ENCODE peak calls at places on chromosome 18, in six cellular contexts. V is sigmoid colon, R is transverse colon, G is IMR-90, J is A549, K is stomach. P is an unnamed sample.

GRCh38 chr18:24176727-24177416 is 38.0 kb downstream of the CABYR start:
- DNase-seq in R (peak; percentile 71), V (peak; percentile 83), J (peak; percentile 55), G (peak; percentile 56), K (peak; percentile 63), P (peak; percentile 53)

GRCh38 chr18:25076980-25077780 is 274.8 kb downstream of the ZNF521 start:
- DNase-seq in R (no peak), J (no peak), V (no peak), K (no peak), G (no peak), P (no peak)

GRCh38 chr18:70121842-70122241 is 83.6 kb downstream of the RTTN start:
- DNase-seq in R (no peak), K (no peak), J (no peak), G (no peak), V (no peak), P (no peak)

GRCh38 chr18:14925281-14925709 is 177.3 kb downstream of the ANKRD30B start:
- DNase-seq in V (no peak), J (no peak), R (no peak), G (no peak), K (no peak), P (no peak)

GRCh38 chr18:10660485-10660884 is 134.7 kb downstream of the NAPG start:
- DNase-seq in J (no peak), R (no peak), G (peak; percentile 58), K (no peak), V (no peak), P (peak; percentile 16)

GRCh38 chr18:44181951-44182350 is 498.7 kb upstream of the SETBP1 start:
- DNase-seq in G (no peak), V (no peak), K (no peak), R (no peak), J (no peak), P (no peak)

GRCh38 chr18:75915941-75916640 is 488.6 kb upstream of the SMIM21 start:
- DNase-seq in V (no peak), J (no peak), R (no peak), G (no peak), K (no peak), P (no peak)

GRCh38 chr18:60549338-60549960 is 176.9 kb upstream of the MC4R start:
- DNase-seq in K (no peak), R (no peak), J (peak; percentile 58), V (no peak), G (peak; percentile 78), P (no peak)

GRCh38 chr18:10590412-10590811 is 64.6 kb downstream of the NAPG start:
- DNase-seq in V (no peak), K (no peak), R (no peak), J (no peak), G (no peak), P (no peak)

GRCh38 chr18:67010916-67011315 is 407.0 kb upstream of the CDH19 start:
- DNase-seq in R (no peak), V (no peak), J (peak; percentile 1), G (no peak), K (no peak), P (no peak)

GRCh38 chr18:33706391-33706790 is 128.4 kb downstream of the ASXL3 start:
- DNase-seq in J (no peak), G (peak; percentile 11), K (no peak), V (no peak), R (no peak), P (no peak)

GRCh38 chr18:61580061-61580460 is 246.8 kb downstream of the CDH20 start:
- DNase-seq in V (no peak), G (no peak), J (no peak), R (no peak), K (no peak), P (no peak)

GRCh38 chr18:61892683-61893303 is at the start of gene RNF152:
- DNase-seq in R (peak; percentile 32), G (peak; percentile 25), V (peak; percentile 75), J (no peak), K (peak; percentile 40), P (no peak)

GRCh38 chr18:39871976-39872375 is 2083.1 kb upstream of the PIK3C3 start:
- DNase-seq in K (no peak), R (no peak), G (no peak), V (no peak), J (no peak), P (no peak)

GRCh38 chr18:50393802-50394201 is 19.0 kb downstream of the SKA1 start:
- DNase-seq in R (no peak), G (no peak), J (no peak), K (no peak), V (no peak), P (no peak)

GRCh38 chr18:28459587-28459986 is 282.7 kb upstream of the CDH2 start:
- DNase-seq in V (no peak), R (no peak), G (no peak), J (peak; percentile 0), K (no peak), P (no peak)

GRCh38 chr18:59957957-59958356 is 58.2 kb downstream of the PMAIP1 start:
- DNase-seq in G (peak; percentile 83), J (peak; percentile 5), K (peak; percentile 71), V (no peak), R (peak; percentile 47), P (no peak)

GRCh38 chr18:66867653-66868052 is 263.8 kb upstream of the CDH19 start:
- DNase-seq in R (no peak), G (no peak), K (no peak), V (no peak), J (no peak), P (no peak)

GRCh38 chr18:62131305-62131909 is 55.4 kb downstream of the PIGN start:
- DNase-seq in V (peak; percentile 69), R (peak; percentile 52), G (peak; percentile 76), K (peak; percentile 51), J (peak; percentile 50), P (peak; percentile 13)

GRCh38 chr18:75176849-75177248 is 32.1 kb downstream of the PTGR3 start:
- DNase-seq in V (no peak), J (no peak), G (no peak), R (no peak), K (no peak), P (no peak)

GRCh38 chr18:34783485-34783884 is 73.4 kb downstream of the DTNA start:
- DNase-seq in K (no peak), R (no peak), J (no peak), G (peak; percentile 68), V (no peak), P (no peak)

GRCh38 chr18:46920067-46920466 is 2.7 kb downstream of the KATNAL2 start:
- DNase-seq in V (no peak), J (no peak), K (peak; percentile 32), G (no peak), R (no peak), P (no peak)

GRCh38 chr18:50518787-50519520 is 40.9 kb upstream of the MAPK4 start:
- DNase-seq in V (no peak), J (no peak), K (no peak), G (no peak), R (no peak), P (no peak)

GRCh38 chr18:32958746-32959145 is 185.9 kb upstream of the KLHL14 start:
- DNase-seq in R (no peak), V (no peak), J (no peak), K (no peak), G (no peak), P (no peak)

GRCh38 chr18:59566507-59566906 is 130.7 kb downstream of the CCBE1 start:
- DNase-seq in V (no peak), R (no peak), G (peak; percentile 82), K (no peak), J (no peak), P (no peak)

GRCh38 chr18:65523461-65523860 is 227.4 kb upstream of the CDH7 start:
- DNase-seq in R (no peak), G (no peak), K (no peak), V (no peak), J (no peak), P (no peak)

GRCh38 chr18:43129946-43130523 is 14.6 kb upstream of the RIT2 start:
- DNase-seq in R (no peak), J (no peak), K (no peak), V (no peak), G (no peak), P (no peak)

DNA sequence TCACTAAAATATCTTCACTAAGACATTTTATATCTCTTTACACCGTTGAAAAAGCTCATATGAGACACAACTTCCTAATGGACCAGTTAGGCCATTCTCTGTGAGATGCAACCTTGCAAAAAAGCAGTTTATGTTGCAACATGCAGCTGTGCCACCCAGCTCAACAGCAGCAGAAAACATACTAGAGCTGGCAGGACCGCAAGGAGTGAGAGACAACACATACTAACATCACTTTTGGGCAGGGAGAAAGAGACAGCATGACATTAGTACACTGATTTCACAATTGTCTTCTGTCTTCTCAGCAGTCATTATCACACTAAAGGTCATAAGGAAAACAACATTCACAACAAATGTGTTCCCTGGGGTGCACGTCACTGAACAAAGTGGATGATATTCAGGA is 122.9 kb downstream of the EPB41L3 start:
- DNase-seq in R (no peak), V (no peak), J (no peak), K (no peak), G (no peak), P (no peak)
- TF ChIP-seq POLR2A in R (no peak), V (no peak), J (no peak), K (no peak), G (no peak), P (no peak)

GRCh38 chr18:8998481-8999217 is 103.8 kb upstream of the NDUFV2 start:
- DNase-seq in G (peak; percentile 55), K (no peak), V (no peak), J (no peak), R (no peak), P (no peak)
- H3K27ac ChIP-seq in G (peak overlapping the region; percentile 33), K (no peak overlapping the region), V (peak overlapping the region; percentile 76), J (peak overlapping the region; percentile 18), R (peak overlapping the region; percentile 29), P (no peak overlapping the region)

DNA sequence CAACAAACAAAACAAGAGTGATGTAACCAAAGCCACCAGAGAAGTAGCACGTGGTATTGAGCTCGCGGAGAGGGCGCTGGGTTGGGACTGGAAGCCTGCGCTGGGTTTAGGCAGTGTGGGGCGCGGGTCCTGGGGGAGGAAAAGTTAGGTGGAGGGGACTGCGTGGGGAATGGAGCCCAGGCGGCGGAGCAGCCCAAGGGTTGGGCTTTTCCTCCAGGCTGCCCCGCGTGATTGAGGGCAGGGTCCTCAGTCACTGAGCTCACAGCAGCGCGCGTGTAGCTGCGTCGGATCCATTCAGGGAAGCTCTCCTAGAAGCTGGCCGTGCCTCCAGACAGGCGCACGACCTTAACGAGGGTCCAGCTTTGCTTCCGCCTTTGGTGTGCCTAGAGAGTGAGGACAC is 357.4 kb downstream of the GALR1 start:
- DNase-seq in V (no peak), G (no peak), J (no peak), R (no peak), K (no peak), P (no peak)
- TF ChIP-seq POLR2A in V (no peak), G (no peak), J (no peak), R (no peak), K (no peak), P (no peak)

GRCh38 chr18:58536534-58537271 is 92.2 kb downstream of the ALPK2 start:
- DNase-seq in V (no peak), K (no peak), J (no peak), R (peak; percentile 31), G (no peak), P (no peak)
- H3K27ac ChIP-seq in V (no peak overlapping the region), K (no peak overlapping the region), J (no peak overlapping the region), R (no peak overlapping the region), G (no peak overlapping the region), P (no peak overlapping the region)

GRCh38 chr18:12271376-12272235 is 17.4 kb downstream of the CIDEA start:
- DNase-seq in J (peak; percentile 79), V (peak; percentile 91), K (peak; percentile 73), R (peak; percentile 82), G (peak; percentile 74), P (no peak)
- TF ChIP-seq POLR2A in J (no peak), V (no peak), K (no peak), R (no peak), G (no peak), P (no peak)

P was measured in gastrocnemius medialis.